ENCODE peak calls at places on chromosomes 4 and X, in four cellular contexts. H, P, A and Z are unnamed samples.

GRCh38 chr4:37604464-37604863 is 81.7 kb downstream of the RELL1 start:
- DNase-seq in H (no peak), P (no peak), A (no peak), Z (no peak)

GRCh38 chr4:96102541-96103018 is 262.7 kb downstream of the PDHA2 start:
- DNase-seq in H (no peak), P (no peak), A (no peak), Z (no peak)

GRCh38 chrX:103356897-103357296 is 591 bp downstream of the TCEAL9 start:
- DNase-seq in H (no peak), P (peak; percentile 40), A (no peak), Z (no peak)

GRCh38 chr4:122990891-122991290 is 68.5 kb upstream of the NUDT6 start:
- DNase-seq in H (no peak), P (no peak), A (no peak), Z (no peak)

GRCh38 chrX:111511477-111511876 is at the start of gene SERTM2:
- DNase-seq in H (no peak), P (peak; percentile 43), A (peak; percentile 12), Z (no peak)

GRCh38 chr4:39233114-39233513 is 50.8 kb downstream of the WDR19 start:
- DNase-seq in H (no peak), P (no peak), A (no peak), Z (no peak)

GRCh38 chr4:156290811-156291210 is 337.1 kb upstream of the CTSO start:
- DNase-seq in H (no peak), P (no peak), A (no peak), Z (no peak)

GRCh38 chrX:114077773-114078172 is 506.1 kb upstream of the HTR2C start:
- DNase-seq in H (no peak), P (no peak), A (no peak), Z (no peak)

GRCh38 chr4:22384154-22384553 is 131.7 kb downstream of the ADGRA3 start:
- DNase-seq in H (no peak), P (no peak), A (no peak), Z (no peak)

GRCh38 chrX:14939644-14940043 is 66.4 kb downstream of the MOSPD2 start:
- DNase-seq in H (no peak), P (peak; percentile 19), A (no peak), Z (no peak)

GRCh38 chr4:159238631-159239030 is 135.8 kb downstream of the RAPGEF2 start:
- DNase-seq in H (no peak), P (no peak), A (no peak), Z (no peak)

GRCh38 chr4:185359767-185360446 is 35.8 kb downstream of the LRP2BP start:
- DNase-seq in H (no peak), P (no peak), A (no peak), Z (no peak)

GRCh38 chr4:99612704-99613103 is 38.1 kb downstream of the MTTP start:
- DNase-seq in H (no peak), P (no peak), A (no peak), Z (no peak)

GRCh38 chr4:101169044-101170014 is 178.0 kb downstream of the PPP3CA start:
- DNase-seq in H (no peak), P (peak; percentile 95), A (peak; percentile 88), Z (no peak)

GRCh38 chrX:41180194-41180902 is 95.1 kb downstream of the USP9X start:
- DNase-seq in H (no peak), P (peak; percentile 58), A (peak; percentile 46), Z (peak; percentile 32)

GRCh38 chrX:136209016-136209738 is 42.0 kb downstream of the MAP7D3 start:
- DNase-seq in H (no peak), P (peak; percentile 57), A (peak; percentile 41), Z (no peak)

GRCh38 chr4:89152972-89153371 is 41.6 kb downstream of the TIGD2 start:
- DNase-seq in H (no peak), P (peak; percentile 43), A (peak; percentile 92), Z (no peak)

GRCh38 chrX:11758400-11759171 is 549 bp downstream of the MSL3 start:
- DNase-seq in H (peak; percentile 73), P (peak; percentile 80), A (peak; percentile 82), Z (peak; percentile 37)

GRCh38 chr4:118076958-118077766 is 42.9 kb downstream of the NDST3 start:
- DNase-seq in H (no peak), P (peak; percentile 87), A (peak; percentile 71), Z (no peak)

GRCh38 chrX:69319376-69319775 is 154.1 kb upstream of the PJA1 start:
- DNase-seq in H (no peak), P (no peak), A (no peak), Z (no peak)

GRCh38 chr4:41541697-41542096 is 3.7 kb downstream of the LIMCH1 start:
- DNase-seq in H (no peak), P (peak; percentile 16), A (no peak), Z (no peak)

GRCh38 chrX:112731793-112732192 is 52.1 kb upstream of the LHFPL1 start:
- DNase-seq in H (no peak), P (peak; percentile 32), A (no peak), Z (no peak)

GRCh38 chr4:56681158-56681848 is at the start of gene HOPX:
- DNase-seq in H (no peak), P (no peak), A (no peak), Z (peak; percentile 19)

GRCh38 chr4:9898596-9899345 is 117.3 kb downstream of the DRD5 start:
- DNase-seq in H (no peak), P (peak; percentile 91), A (peak; percentile 78), Z (no peak)

GRCh38 chrX:130125090-130125489 is 14.8 kb upstream of the ELF4 start:
- DNase-seq in H (peak; percentile 64), P (no peak), A (no peak), Z (no peak)

GRCh38 chr4:76758290-76758882 is 139.6 kb downstream of the SOWAHB start:
- DNase-seq in H (no peak), P (peak; percentile 69), A (no peak), Z (no peak)

GRCh38 chr4:123672987-123673386 is 276.4 kb downstream of the SPRY1 start:
- DNase-seq in H (no peak), P (no peak), A (no peak), Z (peak; percentile 67)

GRCh38 chr4:84672177-84672576 is 89.2 kb downstream of the CDS1 start:
- DNase-seq in H (no peak), P (no peak), A (no peak), Z (no peak)

GRCh38 chrX:36961590-36961989 is 46.6 kb upstream of the FAM47C start:
- DNase-seq in H (no peak), P (no peak), A (no peak), Z (no peak)

GRCh38 chrX:135389243-135389642 is 32.5 kb upstream of the SMIM10L2A start:
- DNase-seq in H (no peak), P (no peak), A (no peak), Z (no peak)

DNA sequence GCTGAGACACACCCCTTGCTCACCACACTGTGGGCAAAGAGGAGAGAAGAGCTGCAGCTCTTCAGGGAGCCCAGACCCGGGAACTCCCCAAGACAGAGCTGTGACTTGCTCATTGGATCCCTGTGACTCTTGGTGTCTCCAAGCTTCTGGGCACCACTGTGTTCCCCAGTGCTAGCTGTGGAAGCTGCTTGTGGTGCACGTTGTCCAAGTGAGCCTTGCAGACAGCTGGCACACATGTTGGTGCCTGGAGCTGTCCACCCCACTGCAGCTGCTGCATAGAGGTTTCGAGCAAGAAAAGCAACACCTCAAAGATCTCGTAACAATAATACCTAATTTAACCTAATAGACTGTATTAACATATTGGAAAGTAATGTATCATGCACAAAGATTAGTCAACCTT is 1089.3 kb downstream of the PCDH18 start:
- DNase-seq in H (no peak), P (no peak), A (no peak), Z (no peak)
- H3K4me3 ChIP-seq in H (no peak overlapping the region), P (no peak overlapping the region), A (no peak overlapping the region), Z (no peak overlapping the region)

GRCh38 chr4:119172223-119172622 is 36.6 kb downstream of the MYOZ2 start:
- DNase-seq in H (no peak), P (no peak), A (no peak), Z (no peak)

GRCh38 chr4:119165767-119166166 is 30.1 kb downstream of the MYOZ2 start:
- DNase-seq in H (no peak), P (no peak), A (no peak), Z (no peak)

DNA sequence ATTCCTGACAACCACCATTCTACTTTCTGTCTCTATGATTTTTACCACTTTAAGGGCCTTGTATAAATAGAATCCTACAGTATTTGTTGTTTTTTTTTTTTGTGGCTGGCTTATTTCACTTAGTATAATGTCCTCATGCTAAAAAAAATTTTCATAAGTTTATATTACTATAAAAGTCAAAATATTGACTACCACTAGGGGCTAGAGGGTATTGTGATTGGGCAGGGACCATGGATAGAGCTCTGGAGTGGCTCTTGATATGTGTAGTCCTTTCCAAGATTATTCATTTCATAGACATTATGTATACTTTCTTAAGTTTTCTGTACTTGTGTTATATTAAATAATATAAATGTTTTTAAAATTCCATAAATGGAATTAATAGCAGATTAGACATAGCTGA is 34.6 kb downstream of the MYOZ2 start:
- DNase-seq in H (no peak), P (no peak), A (no peak), Z (no peak)
- H3K36me3 ChIP-seq in H (no peaks in the 10 kb centered on the region), P (no peaks in the 10 kb centered on the region), A (no peaks in the 10 kb centered on the region), Z (no peaks in the 10 kb centered on the region)

DNA sequence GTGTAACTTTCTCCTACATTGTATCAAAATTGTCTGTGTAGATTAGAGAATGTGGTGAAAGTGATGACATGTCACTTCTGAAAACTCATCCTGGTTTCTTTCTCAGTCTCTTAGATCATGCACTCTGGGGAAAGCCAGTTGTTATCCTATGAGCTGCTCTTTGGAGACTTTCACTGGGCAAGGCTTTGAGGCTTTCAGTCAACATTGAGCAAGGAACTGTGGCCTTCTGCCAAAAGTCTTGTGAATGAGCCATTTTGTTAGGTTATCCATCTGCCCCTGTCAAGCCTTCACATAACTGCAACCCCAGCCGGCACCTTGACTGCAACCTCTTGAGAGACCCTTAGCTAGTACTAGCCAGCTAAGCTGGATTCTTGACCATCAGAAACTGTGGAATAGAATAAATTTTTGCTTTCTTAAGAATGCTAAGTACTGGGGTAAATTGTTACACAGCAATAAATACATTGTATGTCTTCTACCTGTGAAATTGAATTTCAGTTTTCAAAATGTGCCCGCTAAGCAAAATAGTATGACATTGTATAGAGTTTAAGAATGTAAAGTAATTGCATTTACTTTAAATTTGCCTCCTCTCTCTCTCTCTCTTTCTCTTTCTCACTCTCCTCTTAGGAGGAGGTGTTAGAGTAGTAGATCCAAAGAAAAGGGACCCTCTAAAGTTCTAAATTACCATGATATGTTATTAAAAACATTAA is 1273.0 kb downstream of the RAPGEF2 start:
- DNase-seq in H (no peak), P (no peak), A (no peak), Z (no peak)
- TF ChIP-seq CTCF in H (no peak), P (no peak), A (no peak), Z (no peak)

DNA sequence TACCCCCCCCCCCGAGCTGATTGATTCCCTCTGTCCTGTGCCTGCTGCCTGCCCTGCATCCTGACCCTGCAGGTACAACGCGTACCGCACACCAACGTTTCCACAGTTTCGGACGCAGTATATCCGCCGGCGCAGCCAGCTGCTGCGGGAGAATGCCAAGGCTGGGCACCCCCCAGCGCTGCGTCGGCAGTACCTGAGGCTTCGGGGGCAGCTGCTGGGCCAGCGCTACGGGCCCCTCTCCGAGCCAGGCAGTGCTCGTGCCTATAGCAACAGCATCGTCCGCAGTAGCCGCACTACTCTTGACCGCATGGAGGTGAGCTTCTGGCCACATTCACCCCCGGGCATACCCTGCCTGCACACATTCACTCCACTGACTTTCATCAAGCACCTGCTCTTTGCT is 1.4 kb downstream of the WDR13 start:
- DNase-seq in H (no peak), P (no peak), A (no peak), Z (no peak)
- H3K4me3 ChIP-seq in H (peak overlapping the region; percentile 57), P (no peak overlapping the region), A (no peak overlapping the region), Z (no peak overlapping the region)

GRCh38 chr4:1833307-1834046 is 22.5 kb downstream of the LETM1 start:
- DNase-seq in H (no peak), P (no peak), A (no peak), Z (no peak)
- H3K36me3 ChIP-seq in H (peaks cover 7% of the 10 kb centered on the region), P (peaks cover 3% of the 10 kb centered on the region), A (peaks cover 83% of the 10 kb centered on the region), Z (peaks cover 5% of the 10 kb centered on the region)

GRCh38 chr4:107299646-107300045 is 263.5 kb upstream of the DKK2 start:
- DNase-seq in H (no peak), P (no peak), A (no peak), Z (peak; percentile 76)
- TF ChIP-seq CTCF in H (no peak), P (no peak), A (no peak), Z (no peak)

GRCh38 chrX:132488819-132489255 is at the start of gene MBNL3:
- DNase-seq in H (peak; percentile 55), P (peak; percentile 64), A (peak; percentile 62), Z (no peak)
- H3K4me3 ChIP-seq in H (peak within 1 kb of the TSS; percentile 53), P (peak within 1 kb of the TSS; percentile 70), A (peak within 1 kb of the TSS; percentile 63), Z (peak within 1 kb of the TSS; percentile 54)